ENCODE peak calls at places on chromosome 19, in seven cellular contexts. One of them, this sample, is unnamed.

GRCh38 chr19:4391701-4392543 is 8.4 kb downstream of the SH3GL1 start:
- ATAC-seq in IMR-90: peak; percentile 44
- ATAC-seq in HCT116: no peak
- ATAC-seq in K562: no peak
- ATAC-seq in A549: no peak
- ATAC-seq in right lobe of liver: peak; percentile 25
- ATAC-seq in GM12878: no peak
- ATAC-seq in this sample: peak; percentile 50

GRCh38 chr19:3970313-3970807 is 539 bp downstream of the DAPK3 start:
- ATAC-seq in IMR-90: no peak
- ATAC-seq in HCT116: no peak
- ATAC-seq in K562: no peak
- ATAC-seq in A549: no peak
- ATAC-seq in right lobe of liver: no peak
- ATAC-seq in GM12878: no peak
- ATAC-seq in this sample: no peak

GRCh38 chr19:33147538-33147937 is 15.6 kb downstream of the WDR88 start:
- ATAC-seq in IMR-90: no peak
- ATAC-seq in HCT116: no peak
- ATAC-seq in K562: peak; percentile 28
- ATAC-seq in A549: no peak
- ATAC-seq in right lobe of liver: no peak
- ATAC-seq in GM12878: no peak
- ATAC-seq in this sample: no peak

GRCh38 chr19:47607564-47608073 is 1.3 kb upstream of the BICRA start:
- ATAC-seq in IMR-90: no peak
- ATAC-seq in HCT116: no peak
- ATAC-seq in K562: no peak
- ATAC-seq in A549: no peak
- ATAC-seq in right lobe of liver: no peak
- ATAC-seq in GM12878: no peak
- ATAC-seq in this sample: no peak

GRCh38 chr19:19443902-19444693 is 38.6 kb downstream of the GATAD2A start:
- ATAC-seq in IMR-90: no peak
- ATAC-seq in HCT116: no peak
- ATAC-seq in K562: peak; percentile 24
- ATAC-seq in A549: no peak
- ATAC-seq in right lobe of liver: no peak
- ATAC-seq in GM12878: peak; percentile 24
- ATAC-seq in this sample: no peak

GRCh38 chr19:4059931-4060620 is 6.6 kb downstream of the ZBTB7A start:
- ATAC-seq in IMR-90: no peak
- ATAC-seq in HCT116: peak; percentile 17
- ATAC-seq in K562: peak; percentile 8
- ATAC-seq in A549: no peak
- ATAC-seq in right lobe of liver: no peak
- ATAC-seq in GM12878: peak; percentile 80
- ATAC-seq in this sample: peak; percentile 29

GRCh38 chr19:3054265-3054971 is 7.9 kb downstream of the TLE5 start:
- ATAC-seq in IMR-90: no peak
- ATAC-seq in HCT116: no peak
- ATAC-seq in K562: no peak
- ATAC-seq in A549: peak; percentile 18
- ATAC-seq in right lobe of liver: no peak
- ATAC-seq in GM12878: no peak
- ATAC-seq in this sample: no peak

GRCh38 chr19:48244289-48244688 is 11.4 kb downstream of the CARD8 start:
- ATAC-seq in IMR-90: no peak
- ATAC-seq in HCT116: no peak
- ATAC-seq in K562: no peak
- ATAC-seq in A549: no peak
- ATAC-seq in right lobe of liver: peak; percentile 56
- ATAC-seq in GM12878: peak; percentile 67
- ATAC-seq in this sample: no peak

GRCh38 chr19:19539738-19540703 is 2.0 kb downstream of the CILP2 start:
- ATAC-seq in IMR-90: peak; percentile 62
- ATAC-seq in HCT116: peak; percentile 67
- ATAC-seq in K562: peak; percentile 88
- ATAC-seq in A549: peak; percentile 35
- ATAC-seq in right lobe of liver: no peak
- ATAC-seq in GM12878: peak; percentile 29
- ATAC-seq in this sample: peak; percentile 28

GRCh38 chr19:36483653-36484052 is 5.7 kb downstream of the ZNF566 start:
- ATAC-seq in IMR-90: no peak
- ATAC-seq in HCT116: no peak
- ATAC-seq in K562: no peak
- ATAC-seq in A549: no peak
- ATAC-seq in right lobe of liver: no peak
- ATAC-seq in GM12878: no peak
- ATAC-seq in this sample: no peak

GRCh38 chr19:50817941-50818858 is 5.4 kb downstream of the KLK1 start:
- ATAC-seq in IMR-90: peak; percentile 87
- ATAC-seq in HCT116: peak; percentile 93
- ATAC-seq in K562: peak; percentile 96
- ATAC-seq in A549: peak; percentile 93
- ATAC-seq in right lobe of liver: peak; percentile 25
- ATAC-seq in GM12878: peak; percentile 87
- ATAC-seq in this sample: no peak
- H3K27ac ChIP-seq in IMR-90: no peak overlapping the region
- H3K27ac ChIP-seq in HCT116: peak overlapping the region; percentile 59
- H3K27ac ChIP-seq in K562: no peak overlapping the region
- H3K27ac ChIP-seq in A549: peak overlapping the region; percentile 79
- H3K27ac ChIP-seq in right lobe of liver: no peak overlapping the region
- H3K27ac ChIP-seq in GM12878: peak overlapping the region; percentile 93
- H3K27ac ChIP-seq in this sample: no peak overlapping the region

DNA sequence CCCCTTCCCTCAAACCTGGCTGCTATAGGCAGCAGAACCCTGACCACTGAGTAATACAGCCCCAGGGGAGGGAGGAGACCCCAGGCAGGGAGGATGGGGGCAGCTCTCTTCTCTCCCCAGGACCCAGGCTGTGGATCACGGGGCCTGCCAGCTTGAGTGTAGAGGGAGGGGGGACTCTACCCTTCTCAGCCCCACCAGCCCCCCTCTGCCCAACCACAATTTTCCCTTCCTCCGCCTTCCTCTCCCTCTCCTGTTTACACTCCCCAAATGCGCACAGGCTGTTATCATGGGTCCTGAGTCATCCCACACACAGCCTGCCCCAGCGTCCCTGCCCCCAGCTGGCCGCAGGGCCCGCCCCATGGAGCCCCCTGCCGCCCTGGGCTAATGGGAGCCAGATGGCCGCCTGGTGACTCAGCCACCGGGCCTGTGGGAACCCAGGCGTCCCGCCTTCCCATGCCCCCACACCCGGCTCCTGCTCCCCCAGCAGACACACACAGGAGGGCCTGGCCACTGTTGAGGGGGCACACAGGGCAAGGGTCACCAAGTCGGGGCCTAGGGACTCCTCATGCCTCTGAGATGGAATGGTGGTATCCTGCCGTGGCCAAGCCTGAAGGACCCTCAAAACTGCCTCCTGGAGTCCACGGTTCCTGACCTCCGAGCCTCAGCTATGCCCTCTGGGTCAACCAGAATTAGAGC is 13.6 kb downstream of the CCDC97 start:
- ATAC-seq in IMR-90: peak; percentile 69
- ATAC-seq in HCT116: no peak
- ATAC-seq in K562: peak; percentile 89
- ATAC-seq in A549: peak; percentile 69
- ATAC-seq in right lobe of liver: no peak
- ATAC-seq in GM12878: no peak
- ATAC-seq in this sample: peak; percentile 73
- H3K4me1 ChIP-seq in IMR-90: peaks cover 58% of the 10 kb centered on the region
- H3K4me1 ChIP-seq in HCT116: peaks cover 39% of the 10 kb centered on the region
- H3K4me1 ChIP-seq in K562: peaks cover 63% of the 10 kb centered on the region
- H3K4me1 ChIP-seq in A549: peaks cover 74% of the 10 kb centered on the region
- H3K4me1 ChIP-seq in right lobe of liver: no peaks in the 10 kb centered on the region
- H3K4me1 ChIP-seq in GM12878: peaks cover 30% of the 10 kb centered on the region
- H3K4me1 ChIP-seq in this sample: peaks cover 62% of the 10 kb centered on the region

GRCh38 chr19:39402417-39403297 is 4.0 kb upstream of the ZFP36 start:
- ATAC-seq in IMR-90: peak; percentile 15
- ATAC-seq in HCT116: peak; percentile 34
- ATAC-seq in K562: peak; percentile 52
- ATAC-seq in A549: peak; percentile 25
- ATAC-seq in right lobe of liver: peak; percentile 53
- ATAC-seq in GM12878: peak; percentile 18
- ATAC-seq in this sample: peak; percentile 35

GRCh38 chr19:39399684-39400465 is 6.8 kb upstream of the ZFP36 start:
- ATAC-seq in IMR-90: no peak
- ATAC-seq in HCT116: no peak
- ATAC-seq in K562: no peak
- ATAC-seq in A549: no peak
- ATAC-seq in right lobe of liver: no peak
- ATAC-seq in GM12878: no peak
- ATAC-seq in this sample: no peak

GRCh38 chr19:39400997-39401548 is 5.6 kb upstream of the ZFP36 start:
- ATAC-seq in IMR-90: no peak
- ATAC-seq in HCT116: no peak
- ATAC-seq in K562: no peak
- ATAC-seq in A549: peak; percentile 1
- ATAC-seq in right lobe of liver: no peak
- ATAC-seq in GM12878: peak; percentile 8
- ATAC-seq in this sample: no peak

GRCh38 chr19:39403331-39404312 is 3.0 kb upstream of the ZFP36 start:
- ATAC-seq in IMR-90: peak; percentile 59
- ATAC-seq in HCT116: peak; percentile 55
- ATAC-seq in K562: peak; percentile 51
- ATAC-seq in A549: peak; percentile 49
- ATAC-seq in right lobe of liver: peak; percentile 17
- ATAC-seq in GM12878: peak; percentile 29
- ATAC-seq in this sample: peak; percentile 67

GRCh38 chr19:39401549-39402416 is 4.9 kb upstream of the ZFP36 start:
- ATAC-seq in IMR-90: no peak
- ATAC-seq in HCT116: peak; percentile 18
- ATAC-seq in K562: no peak
- ATAC-seq in A549: peak; percentile 53
- ATAC-seq in right lobe of liver: peak; percentile 49
- ATAC-seq in GM12878: peak; percentile 57
- ATAC-seq in this sample: no peak
- TF ChIP-seq POLR2A in IMR-90: no peak
- TF ChIP-seq POLR2A in HCT116: no peak
- TF ChIP-seq POLR2A in K562: no peak
- TF ChIP-seq POLR2A in A549: peak; percentile 27
- TF ChIP-seq POLR2A in right lobe of liver: peak; percentile 94
- TF ChIP-seq POLR2A in GM12878: peak; percentile 53
- TF ChIP-seq POLR2A in this sample: no peak

DNA sequence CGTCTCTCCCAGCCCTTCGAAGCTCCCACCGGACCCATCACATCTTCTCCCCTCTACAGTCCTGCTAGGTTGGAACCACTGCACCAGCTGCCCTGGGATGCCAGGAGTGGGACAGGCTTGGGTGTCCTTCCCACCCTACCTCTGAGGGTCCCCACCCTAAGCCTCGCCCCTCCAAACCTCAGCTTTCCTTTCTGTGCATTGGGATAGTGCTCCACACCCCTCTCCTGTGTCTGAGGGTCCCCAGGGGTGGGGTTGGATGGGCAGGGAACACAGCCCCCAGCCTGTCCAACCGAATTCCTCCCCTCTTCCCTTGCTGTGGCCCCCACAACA is 1.9 kb upstream of the BCL3 start:
- ATAC-seq in IMR-90: no peak
- ATAC-seq in HCT116: no peak
- ATAC-seq in K562: no peak
- ATAC-seq in A549: no peak
- ATAC-seq in right lobe of liver: no peak
- ATAC-seq in GM12878: no peak
- ATAC-seq in this sample: no peak
- H3K27ac ChIP-seq in IMR-90: peak overlapping the region; percentile 63
- H3K27ac ChIP-seq in HCT116: peak overlapping the region; percentile 98
- H3K27ac ChIP-seq in K562: no peak overlapping the region
- H3K27ac ChIP-seq in A549: peak overlapping the region; percentile 92
- H3K27ac ChIP-seq in right lobe of liver: peak overlapping the region; percentile 82
- H3K27ac ChIP-seq in GM12878: no peak overlapping the region
- H3K27ac ChIP-seq in this sample: peak overlapping the region; percentile 92

GRCh38 chr19:13883665-13884064 is 6.7 kb downstream of the NANOS3 start:
- ATAC-seq in IMR-90: no peak
- ATAC-seq in HCT116: no peak
- ATAC-seq in K562: no peak
- ATAC-seq in A549: no peak
- ATAC-seq in right lobe of liver: no peak
- ATAC-seq in GM12878: no peak
- ATAC-seq in this sample: no peak
- H3K4me1 ChIP-seq in IMR-90: peaks cover 19% of the 10 kb centered on the region
- H3K4me1 ChIP-seq in HCT116: peaks cover 40% of the 10 kb centered on the region
- H3K4me1 ChIP-seq in K562: peaks cover 21% of the 10 kb centered on the region
- H3K4me1 ChIP-seq in A549: peaks cover 13% of the 10 kb centered on the region
- H3K4me1 ChIP-seq in right lobe of liver: no peaks in the 10 kb centered on the region
- H3K4me1 ChIP-seq in GM12878: peaks cover 25% of the 10 kb centered on the region
- H3K4me1 ChIP-seq in this sample: peaks cover 12% of the 10 kb centered on the region

GRCh38 chr19:9792191-9793050 is 23.9 kb upstream of the ZNF846 start:
- ATAC-seq in IMR-90: peak; percentile 67
- ATAC-seq in HCT116: no peak
- ATAC-seq in K562: peak; percentile 72
- ATAC-seq in A549: peak; percentile 79
- ATAC-seq in right lobe of liver: peak; percentile 83
- ATAC-seq in GM12878: peak; percentile 67
- ATAC-seq in this sample: peak; percentile 80
- TF ChIP-seq POLR2A in IMR-90: peak; percentile 6
- TF ChIP-seq POLR2A in HCT116: no peak
- TF ChIP-seq POLR2A in K562: peak; percentile 69
- TF ChIP-seq POLR2A in A549: no peak
- TF ChIP-seq POLR2A in right lobe of liver: no peak
- TF ChIP-seq POLR2A in GM12878: peak; percentile 58
- TF ChIP-seq POLR2A in this sample: no peak